ENCODE peak calls at places on chromosome 22, in seven cellular contexts. J is A549, X is IMR-90, Y is GM12878, F is K562, Z is HepG2, V is H1. O is an unnamed sample.

GRCh38 chr22:29517215-29517908 is 36.2 kb downstream of the THOC5 start:
- DNase-seq in Z (no peak), J (no peak), Y (no peak), X (no peak), F (no peak), V (no peak), O (peak)

GRCh38 chr22:47281126-47282106 is 519.0 kb downstream of the TBC1D22A start:
- DNase-seq in F (no peak), Y (no peak), Z (no peak), V (no peak), J (no peak), X (peak), O (no peak)

GRCh38 chr22:48370508-48371325 is 1457.0 kb downstream of the BRD1 start:
- DNase-seq in X (no peak), Z (no peak), V (peak), Y (no peak), F (no peak), J (peak), O (no peak)

GRCh38 chr22:30314918-30315317 is 11.8 kb downstream of the TBC1D10A start:
- DNase-seq in X (peak), J (no peak), F (peak), V (no peak), Z (no peak), Y (peak), O (no peak)

GRCh38 chr22:29167032-29167911 is 38.4 kb upstream of the EMID1 start:
- DNase-seq in V (no peak), X (no peak), Y (peak), J (no peak), F (no peak), Z (no peak), O (no peak)

GRCh38 chr22:39932918-39933649 is 27.1 kb upstream of the TMA7B start:
- DNase-seq in X (no peak), Y (no peak), Z (peak), F (peak), J (peak), V (peak), O (no peak)

GRCh38 chr22:17804331-17805080 is 30.2 kb upstream of the BID start:
- DNase-seq in Z (no peak), V (no peak), F (no peak), X (no peak), J (no peak), Y (no peak), O (no peak)

GRCh38 chr22:26766510-26767350 is 109.3 kb downstream of the MIAT start:
- DNase-seq in Z (no peak), X (no peak), V (no peak), J (no peak), Y (no peak), F (no peak), O (no peak)

DNA sequence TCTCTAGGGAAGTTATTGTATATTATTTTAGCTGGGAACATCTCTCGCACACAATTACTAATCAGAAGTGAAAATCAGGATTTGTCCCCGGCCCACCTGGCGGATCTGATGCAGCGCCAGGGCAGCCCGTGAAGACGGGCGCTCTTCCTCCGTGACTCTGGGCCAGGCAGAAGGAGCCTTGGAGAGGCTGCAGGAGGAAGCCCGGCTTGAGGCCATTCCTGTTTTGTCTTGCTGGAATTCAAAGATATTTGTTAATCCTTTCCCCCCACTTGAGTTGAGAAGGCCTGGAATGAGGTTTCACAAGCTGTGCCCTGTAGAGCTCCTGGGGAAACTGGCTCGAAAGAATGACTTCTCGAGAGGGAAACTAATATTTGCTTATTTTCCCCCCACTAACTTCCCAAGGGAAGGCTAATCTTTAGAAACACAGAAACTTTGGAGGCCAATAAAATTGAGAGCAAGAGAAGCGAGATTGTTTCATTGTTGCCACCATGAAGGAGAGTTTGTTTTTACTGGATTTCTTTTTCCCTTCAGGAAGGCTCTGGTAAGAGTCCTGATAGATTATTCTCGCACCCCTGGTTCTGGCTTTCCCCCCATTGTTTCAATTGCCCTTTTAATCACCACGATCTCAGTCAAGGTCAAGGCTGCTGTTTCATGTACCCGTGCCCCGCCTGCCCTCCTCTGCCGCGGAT is 92.8 kb upstream of the SEPTIN5 start:
- DNase-seq in F (no peak), Z (no peak), J (no peak), V (no peak), Y (no peak), X (no peak), O (no peak)
- TF ChIP-seq USF2 in F (no peak), Z (no peak), J (no peak), V (no peak), Y (no peak), X (no peak), O (no peak)

DNA sequence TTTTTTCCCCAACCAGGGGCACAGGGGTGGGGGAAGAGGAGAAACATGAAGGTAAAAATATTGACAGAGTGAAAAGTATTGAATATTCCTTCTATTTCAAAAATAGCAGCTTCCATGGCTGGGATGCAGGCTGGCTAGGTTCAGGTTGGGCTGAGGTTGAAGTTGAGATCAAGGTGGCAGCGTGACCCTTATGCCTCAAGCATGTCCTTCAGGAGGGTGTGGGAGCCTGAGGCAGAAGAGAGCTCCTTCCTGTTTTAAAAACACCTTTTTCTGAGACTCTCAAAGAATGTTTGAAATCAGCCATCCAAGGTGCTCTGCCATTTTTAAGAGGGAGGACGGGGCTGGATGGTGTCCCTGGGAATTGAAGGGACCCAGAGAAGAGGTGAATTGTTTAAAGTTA is 29.5 kb downstream of the TIMP3 start:
- DNase-seq in X (no peak), F (no peak), V (no peak), Z (no peak), J (no peak), Y (no peak), O (no peak)
- H3K4me2 ChIP-seq in X (no peak), F (no peak), V (no peak), Z (no peak), J (no peak), Y (no peak), O (no peak)

GRCh38 chr22:45430871-45431270 is 17.4 kb downstream of the RIBC2 start:
- DNase-seq in Y (no peak), J (no peak), X (no peak), Z (no peak), F (no peak), V (no peak), O (peak)

GRCh38 chr22:45441158-45441557 is 27.7 kb downstream of the RIBC2 start:
- DNase-seq in F (no peak), V (no peak), J (peak), Z (peak), X (peak), Y (no peak), O (peak)

GRCh38 chr22:45429921-45430775 is 16.7 kb downstream of the RIBC2 start:
- DNase-seq in J (no peak), V (no peak), Y (no peak), F (no peak), X (no peak), Z (no peak), O (peak)

GRCh38 chr22:45438364-45438763 is 24.9 kb downstream of the RIBC2 start:
- DNase-seq in Y (no peak), Z (no peak), X (peak), V (no peak), F (no peak), J (no peak), O (no peak)

DNA sequence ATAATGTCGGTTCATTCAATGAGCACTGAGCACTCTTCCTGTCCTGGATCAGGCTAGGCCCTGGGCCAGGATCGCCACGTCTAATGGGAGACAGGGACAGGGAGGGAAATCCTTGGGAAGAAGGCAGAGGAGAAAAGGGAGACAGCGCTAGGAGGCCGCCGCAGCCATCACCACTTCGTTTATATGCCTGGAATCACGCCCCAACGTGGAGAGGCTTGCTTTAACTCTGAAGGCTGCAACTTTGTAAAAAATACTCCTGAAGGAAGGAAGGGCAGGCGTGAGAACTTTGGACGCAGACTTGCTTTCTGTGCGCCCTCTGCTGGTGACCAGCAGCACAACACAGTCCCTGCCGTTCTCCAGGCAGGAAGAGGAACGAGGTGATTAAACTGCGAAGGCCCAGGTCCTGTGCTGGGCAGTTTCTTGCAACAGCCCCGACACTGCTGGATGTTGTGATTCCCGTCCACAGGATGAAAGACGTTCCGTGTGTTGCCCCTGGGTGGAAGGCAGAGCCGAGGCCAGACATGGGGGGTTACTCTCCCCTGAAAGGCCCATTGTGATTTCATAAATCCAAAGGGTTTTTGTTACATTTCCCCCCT is 22.1 kb downstream of the RIBC2 start:
- DNase-seq in X (peak), J (peak), V (peak), F (peak), Z (peak), Y (peak), O (peak)
- TF ChIP-seq USF2 in X (no peak), J (no peak), V (no peak), F (no peak), Z (no peak), Y (no peak), O (no peak)

GRCh38 chr22:20062043-20062765 is 17.8 kb upstream of the DGCR8 start:
- DNase-seq in V (no peak), X (no peak), Y (no peak), F (no peak), J (no peak), Z (no peak), O (no peak)

GRCh38 chr22:20062766-20063083 is 17.3 kb upstream of the DGCR8 start:
- DNase-seq in Z (no peak), Y (no peak), F (no peak), V (no peak), J (no peak), X (peak), O (no peak)

GRCh38 chr22:20058989-20059770 is 20.9 kb upstream of the DGCR8 start:
- DNase-seq in F (peak), Z (no peak), Y (no peak), J (no peak), X (no peak), V (no peak), O (no peak)

GRCh38 chr22:20061481-20061861 is 18.6 kb upstream of the DGCR8 start:
- DNase-seq in J (no peak), Z (no peak), Y (no peak), V (no peak), F (no peak), X (peak), O (no peak)

GRCh38 chr22:20060700-20061480 is 19.2 kb upstream of the DGCR8 start:
- DNase-seq in Z (no peak), V (peak), F (no peak), X (no peak), J (no peak), Y (no peak), O (no peak)
- H3K4me2 ChIP-seq in Z (no peak), V (no peak), F (no peak), X (no peak), J (no peak), Y (no peak), O (no peak)

GRCh38 chr22:32831571-32831970 is 30.1 kb downstream of the TIMP3 start:
- DNase-seq in V (no peak), Y (no peak), F (no peak), Z (no peak), J (no peak), X (no peak), O (no peak)

GRCh38 chr22:32837803-32838202 is 36.3 kb downstream of the TIMP3 start:
- DNase-seq in Z (no peak), X (no peak), Y (no peak), V (no peak), F (no peak), J (no peak), O (no peak)

GRCh38 chr22:32839776-32840571 is 38.5 kb downstream of the TIMP3 start:
- DNase-seq in V (no peak), Z (no peak), Y (no peak), J (no peak), X (peak), F (no peak), O (peak)

GRCh38 chr22:32837142-32837541 is 35.6 kb downstream of the TIMP3 start:
- DNase-seq in Y (no peak), X (no peak), Z (no peak), V (no peak), F (no peak), J (no peak), O (no peak)

GRCh38 chr22:32836286-32836859 is 34.9 kb downstream of the TIMP3 start:
- DNase-seq in Y (no peak), F (peak), V (no peak), Z (peak), J (peak), X (peak), O (peak)
- TF ChIP-seq USF2 in Y (no peak), F (no peak), V (no peak), Z (no peak), J (no peak), X (no peak), O (no peak)

GRCh38 chr22:22856364-22856763 is 31.3 kb upstream of the IGLL5 start:
- DNase-seq in F (no peak), Y (no peak), Z (no peak), J (no peak), V (no peak), X (no peak), O (no peak)

GRCh38 chr22:22855085-22855484 is 32.5 kb upstream of the IGLL5 start:
- DNase-seq in J (no peak), X (no peak), F (no peak), V (no peak), Z (no peak), Y (no peak), O (no peak)

GRCh38 chr22:22856885-22857606 is 30.6 kb upstream of the IGLL5 start:
- DNase-seq in J (no peak), Z (no peak), F (no peak), Y (no peak), V (no peak), X (no peak), O (no peak)

GRCh38 chr22:22854466-22854865 is 33.1 kb upstream of the IGLL5 start:
- DNase-seq in X (no peak), Z (no peak), V (no peak), J (no peak), F (no peak), Y (no peak), O (no peak)

DNA sequence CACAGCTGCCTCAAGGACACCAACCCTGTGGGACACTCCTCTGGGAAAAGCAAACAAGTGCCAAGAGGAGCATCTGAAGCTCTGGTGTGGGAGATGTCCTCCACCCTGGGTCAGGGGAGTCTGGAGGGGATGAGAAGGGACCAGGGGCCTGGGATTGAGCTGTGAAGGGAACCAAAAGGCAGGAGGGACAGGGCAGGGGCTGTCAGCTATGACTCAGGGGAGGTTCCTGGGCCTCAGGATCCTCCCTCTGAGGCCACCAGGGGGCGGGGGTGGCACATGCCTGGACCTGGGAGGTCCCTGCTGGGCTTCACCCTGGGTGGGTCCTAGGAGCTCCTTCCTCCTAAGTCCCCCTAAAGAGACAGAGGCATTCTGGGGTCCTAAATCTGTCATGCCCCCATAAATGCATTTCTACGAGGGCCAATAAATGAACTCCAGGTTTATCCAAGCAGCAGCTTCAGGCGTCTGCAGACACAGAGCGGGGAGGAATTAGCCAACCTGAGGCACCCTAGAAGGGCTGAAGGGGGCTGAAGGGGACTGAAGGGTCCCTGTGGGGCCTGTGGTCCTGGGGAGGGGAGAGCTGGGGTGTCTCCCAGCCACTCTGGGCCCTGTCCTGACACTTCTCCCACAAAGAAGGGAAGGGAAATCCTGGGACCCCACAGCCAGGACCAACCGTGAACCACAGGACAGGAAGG is 31.9 kb upstream of the IGLL5 start:
- DNase-seq in J (no peak), Z (peak), Y (no peak), F (peak), V (peak), X (no peak), O (peak)
- H3K4me2 ChIP-seq in J (no peak), Z (no peak), Y (peak), F (no peak), V (no peak), X (no peak), O (no peak)